ENCODE peak calls at places on chromosomes 3 and 15, in five cellular contexts. F is hypothalamus; K is T-helper 9 cell; T is omental fat pad; Q is stimulated activated CD4-positive, alpha-beta T cell treated with anti-CD3 and anti-CD28 coated beads, Interleukin-15, amount 100 ng/mL, for 1 hour. U is an unnamed sample.

GRCh38 chr3:97487587-97487986 is 277.0 kb upstream of the ARL6 start:
- DNase-seq in F (no peak), K (no peak), T (no peak), Q (no peak), U (no peak)

GRCh38 chr3:69282191-69282590 is 103.7 kb downstream of the FRMD4B start:
- DNase-seq in F (no peak), K (no peak), T (no peak), Q (peak), U (peak)

GRCh38 chr3:194224536-194224935 is 88.6 kb downstream of the HES1 start:
- DNase-seq in F (no peak), K (no peak), T (no peak), Q (no peak), U (no peak)

GRCh38 chr3:143240921-143241320 is 121.3 kb downstream of the CHST2 start:
- DNase-seq in F (no peak), K (no peak), T (no peak), Q (no peak), U (no peak)

GRCh38 chr3:52010431-52010830 is 14.7 kb upstream of the RPL29 start:
- DNase-seq in F (no peak), K (no peak), T (no peak), Q (no peak), U (no peak)

GRCh38 chr3:149388001-149388435 is 10.6 kb upstream of the TM4SF1 start:
- DNase-seq in F (no peak), K (no peak), T (no peak), Q (no peak), U (no peak)

GRCh38 chr3:143170043-143170442 is 50.5 kb downstream of the CHST2 start:
- DNase-seq in F (no peak), K (no peak), T (no peak), Q (no peak), U (no peak)

GRCh38 chr3:184546252-184546651 is 15.3 kb upstream of the EPHB3 start:
- DNase-seq in F (no peak), K (no peak), T (no peak), Q (no peak), U (no peak)

GRCh38 chr15:48717458-48717857 is 71.9 kb upstream of the FBN1 start:
- DNase-seq in F (no peak), K (no peak), T (no peak), Q (no peak), U (no peak)

GRCh38 chr3:14784087-14784596 is 34.6 kb upstream of the FGD5 start:
- DNase-seq in F (no peak), K (no peak), T (peak), Q (no peak), U (no peak)

GRCh38 chr3:143121240-143122088 is 1.9 kb downstream of the CHST2 start:
- DNase-seq in F (no peak), K (peak), T (no peak), Q (peak), U (no peak)

GRCh38 chr3:60176614-60177013 is 1074.6 kb downstream of the FHIT start:
- DNase-seq in F (no peak), K (no peak), T (no peak), Q (no peak), U (no peak)

GRCh38 chr15:99421758-99422157 is 144.0 kb upstream of the MEF2A start:
- DNase-seq in F (no peak), K (no peak), T (no peak), Q (no peak), U (no peak)

GRCh38 chr3:158743664-158744566 is 11.7 kb upstream of the RARRES1 start:
- DNase-seq in F (no peak), K (no peak), T (no peak), Q (no peak), U (no peak)

GRCh38 chr3:50445919-50446318 is 57.5 kb downstream of the CACNA2D2 start:
- DNase-seq in F (no peak), K (no peak), T (no peak), Q (no peak), U (no peak)

GRCh38 chr3:10349801-10350200 is 28.9 kb upstream of the SEC13 start:
- DNase-seq in F (no peak), K (no peak), T (no peak), Q (no peak), U (no peak)

U was measured in effector memory CD8-positive, alpha-beta T cell.